ENCODE peak calls at places on chromosomes 11 and 22, in eight cellular contexts. J is CD4-positive, alpha-beta T cell; E is 8988T; Y is posterior vena cava; A is skeletal muscle cell; P is ELR; G is C1 segment of cervical spinal cord; D is lower lobe of right lung. S is an unnamed sample.

GRCh38 chr11:74357449-74357848 is 40.8 kb downstream of the PGM2L1 start:
- DNase-seq in D (no peak), Y (no peak), P (no peak), E (no peak), G (no peak), A (no peak), J (no peak), S (no peak)

GRCh38 chr22:17746916-17747315 is 27.4 kb downstream of the BID start:
- DNase-seq in G (no peak), E (no peak), D (no peak), P (no peak), J (no peak), Y (no peak), A (no peak), S (no peak)

GRCh38 chr11:130404727-130405126 is 23.7 kb downstream of the ADAMTS8 start:
- DNase-seq in D (no peak), Y (no peak), G (no peak), E (no peak), P (no peak), A (no peak), J (no peak), S (no peak)

GRCh38 chr22:45638834-45639746 is 32.5 kb upstream of the ATXN10 start:
- DNase-seq in Y (peak), G (no peak), D (peak), P (peak), A (no peak), E (peak), J (no peak), S (no peak)

GRCh38 chr11:73818838-73819237 is 31.2 kb downstream of the MRPL48 start:
- DNase-seq in P (peak), Y (no peak), D (no peak), J (no peak), A (no peak), G (no peak), E (no peak), S (no peak)

GRCh38 chr11:93727985-93728791 is 13.1 kb downstream of the TAF1D start:
- DNase-seq in J (no peak), D (no peak), P (peak), E (no peak), Y (no peak), G (no peak), A (peak), S (no peak)

GRCh38 chr11:1670928-1671371 is 26.0 kb upstream of the KRTAP5-6 start:
- DNase-seq in Y (peak), J (no peak), D (peak), A (no peak), P (no peak), G (no peak), E (no peak), S (no peak)

GRCh38 chr22:36015806-36016519 is 12.7 kb downstream of the RBFOX2 start:
- DNase-seq in E (no peak), J (no peak), P (no peak), Y (no peak), A (no peak), D (no peak), G (no peak), S (no peak)

GRCh38 chr11:62237499-62237898 is 4.5 kb upstream of the SCGB1D2 start:
- DNase-seq in E (no peak), P (no peak), Y (no peak), D (no peak), A (no peak), J (no peak), G (no peak), S (no peak)

GRCh38 chr11:44916797-44917196 is 33.9 kb downstream of the TP53I11 start:
- DNase-seq in Y (no peak), E (no peak), A (no peak), G (no peak), J (no peak), P (no peak), D (no peak), S (no peak)

GRCh38 chr11:123543796-123544195 is 110.6 kb downstream of the SCN3B start:
- DNase-seq in E (no peak), D (no peak), A (no peak), Y (no peak), G (no peak), J (no peak), P (peak), S (no peak)

GRCh38 chr11:131064373-131064991 is 148.2 kb upstream of the SNX19 start:
- DNase-seq in A (peak), D (no peak), J (no peak), E (peak), G (no peak), Y (no peak), P (peak), S (peak)

GRCh38 chr11:36196476-36197099 is 92.6 kb downstream of the COMMD9 start:
- DNase-seq in G (no peak), D (no peak), P (no peak), E (no peak), A (peak), J (no peak), Y (no peak), S (no peak)

GRCh38 chr22:20420157-20420842 is 17.3 kb downstream of the SCARF2 start:
- DNase-seq in P (no peak), D (peak), J (no peak), Y (peak), A (no peak), E (no peak), G (no peak), S (no peak)

GRCh38 chr11:33970984-33971466 is 79.1 kb upstream of the LMO2 start:
- DNase-seq in A (peak), D (no peak), P (peak), J (no peak), E (peak), Y (no peak), G (no peak), S (peak)

GRCh38 chr22:29291215-29291614 is 15.2 kb upstream of the GAS2L1 start:
- DNase-seq in G (no peak), J (no peak), Y (no peak), E (no peak), D (no peak), P (peak), A (no peak), S (no peak)

GRCh38 chr11:3867209-3868071 is 12.0 kb downstream of the STIM1 start:
- DNase-seq in D (no peak), A (no peak), E (no peak), J (no peak), Y (no peak), G (no peak), P (no peak), S (no peak)

GRCh38 chr11:130115218-130115617 is 44.4 kb upstream of the ST14 start:
- DNase-seq in Y (no peak), D (no peak), G (no peak), A (peak), E (no peak), P (peak), J (no peak), S (no peak)

GRCh38 chr11:104858882-104859735 is 39.2 kb downstream of the CASP12 start:
- DNase-seq in D (no peak), P (no peak), E (no peak), G (no peak), J (no peak), A (no peak), Y (no peak), S (peak)

GRCh38 chr11:66235141-66235540 is 33.3 kb upstream of the RAB1B start:
- DNase-seq in A (no peak), D (no peak), E (no peak), P (no peak), G (no peak), J (no peak), Y (no peak), S (no peak)

GRCh38 chr11:47488111-47488510 is 39.2 kb upstream of the RAPSN start:
- DNase-seq in E (no peak), G (no peak), J (no peak), P (no peak), A (no peak), D (no peak), Y (no peak), S (no peak)

GRCh38 chr11:128841461-128842072 is 25.5 kb downstream of the KCNJ1 start:
- DNase-seq in E (no peak), D (no peak), G (no peak), J (no peak), Y (no peak), P (no peak), A (no peak), S (no peak)

GRCh38 chr11:44753965-44754645 is 27.3 kb downstream of the TSPAN18 start:
- DNase-seq in P (no peak), Y (peak), E (no peak), J (no peak), D (no peak), A (no peak), G (no peak), S (no peak)

GRCh38 chr11:279040-279965 is 1.1 kb downstream of the NLRP6 start:
- DNase-seq in P (no peak), E (peak), Y (peak), A (no peak), D (peak), G (no peak), J (no peak), S (no peak)

GRCh38 chr11:4539603-4540219 is 5.3 kb upstream of the OR52M1 start:
- DNase-seq in E (peak), G (no peak), Y (no peak), D (peak), J (peak), P (peak), A (no peak), S (peak)

GRCh38 chr22:41398921-41399320 is 17.2 kb downstream of the TEF start:
- DNase-seq in J (no peak), E (no peak), A (no peak), Y (no peak), D (no peak), P (no peak), G (no peak), S (no peak)

GRCh38 chr11:109071712-109072524 is 350.1 kb upstream of the C11orf87 start:
- DNase-seq in J (no peak), G (no peak), D (no peak), P (no peak), Y (no peak), A (peak), E (no peak), S (no peak)

GRCh38 chr11:122523841-122524531 is 131.5 kb upstream of the UBASH3B start:
- DNase-seq in D (no peak), G (no peak), E (no peak), J (no peak), A (no peak), Y (no peak), P (no peak), S (no peak)

GRCh38 chr11:102007567-102008437 is 39.4 kb upstream of the CFAP300 start:
- DNase-seq in Y (no peak), J (no peak), A (peak), E (no peak), P (peak), G (no peak), D (no peak), S (no peak)

GRCh38 chr11:92152245-92152644 is 72.4 kb upstream of the FAT3 start:
- DNase-seq in P (no peak), D (no peak), G (no peak), A (no peak), E (no peak), Y (no peak), J (no peak), S (no peak)

GRCh38 chr11:58912124-58912523 is 27.2 kb upstream of the GLYATL1 start:
- DNase-seq in J (no peak), Y (no peak), E (no peak), G (no peak), A (no peak), D (no peak), P (peak), S (no peak)

GRCh38 chr11:36432747-36433146 is 77.3 kb downstream of the TRAF6 start:
- DNase-seq in Y (no peak), A (no peak), P (no peak), D (no peak), E (no peak), G (no peak), J (no peak), S (no peak)

GRCh38 chr11:41245704-41246398 is 213.6 kb downstream of the LRRC4C start:
- DNase-seq in E (no peak), A (no peak), Y (peak), D (no peak), J (no peak), P (no peak), G (no peak), S (no peak)

S was measured in activated CD8-positive, alpha-beta T cell treated with anti-CD3 and anti-CD28 coated beads, Interleukin-2, amount 10 ng/mL, durations not matched to agents 7 days and 5 days.